ENCODE peak calls at places on chromosome 18, in four cellular contexts. F is GM12878, V is H1, J is HepG2. E is an unnamed sample.

GRCh38 chr18:48296581-48296980 is 112.6 kb downstream of the ZBTB7C start:
- DNase-seq in F (no peak), V (no peak), J (no peak), E (no peak)

GRCh38 chr18:11976882-11977281 is 4.4 kb upstream of the IMPA2 start:
- DNase-seq in F (no peak), V (no peak), J (no peak), E (no peak)

GRCh38 chr18:48330016-48330991 is 78.9 kb downstream of the ZBTB7C start:
- DNase-seq in F (no peak), V (no peak), J (no peak), E (no peak)

GRCh38 chr18:2984703-2985261 is 28.2 kb downstream of the LPIN2 start:
- DNase-seq in F (no peak), V (no peak), J (peak; percentile 96), E (no peak)

GRCh38 chr18:73859998-73860397 is 287.6 kb downstream of the FBXO15 start:
- DNase-seq in F (no peak), V (no peak), J (no peak), E (no peak)

GRCh38 chr18:12048010-12048826 is 45.4 kb upstream of the ANKRD62 start:
- DNase-seq in F (no peak), V (peak; percentile 84), J (no peak), E (no peak)

GRCh38 chr18:5414546-5414945 is 119.0 kb upstream of the ZBTB14 start:
- DNase-seq in F (no peak), V (no peak), J (no peak), E (peak; percentile 23)

GRCh38 chr18:42108071-42108470 is 153.0 kb downstream of the PIK3C3 start:
- DNase-seq in F (no peak), V (no peak), J (no peak), E (no peak)

GRCh38 chr18:3453540-3454364 is 3.8 kb downstream of the TGIF1 start:
- DNase-seq in F (no peak), V (no peak), J (peak; percentile 96), E (no peak)

GRCh38 chr18:1011342-1011741 is 106.7 kb downstream of the ADCYAP1 start:
- DNase-seq in F (no peak), V (no peak), J (no peak), E (no peak)

GRCh38 chr18:21484851-21485636 is 115.5 kb downstream of the ESCO1 start:
- DNase-seq in F (no peak), V (no peak), J (no peak), E (no peak)

GRCh38 chr18:2780750-2781149 is 66.1 kb upstream of the EMILIN2 start:
- DNase-seq in F (no peak), V (no peak), J (no peak), E (no peak)

GRCh38 chr18:13613591-13614317 is 112.6 kb downstream of the FAM210A start:
- DNase-seq in F (no peak), V (no peak), J (no peak), E (no peak)

GRCh38 chr18:429030-429429 is 71.5 kb downstream of the COLEC12 start:
- DNase-seq in F (no peak), V (no peak), J (no peak), E (no peak)

GRCh38 chr18:22324191-22325131 is 93.3 kb downstream of the CTAGE1 start:
- DNase-seq in F (no peak), V (peak; percentile 67), J (no peak), E (no peak)

GRCh38 chr18:51235011-51235789 is 37.7 kb upstream of the MEX3C start:
- DNase-seq in F (no peak), V (no peak), J (no peak), E (no peak)

GRCh38 chr18:37565138-37565984 is at the start of gene CELF4:
- DNase-seq in F (no peak), V (peak; percentile 77), J (no peak), E (no peak)

GRCh38 chr18:5975111-5975622 is 79.8 kb upstream of the TMEM200C start:
- DNase-seq in F (peak; percentile 87), V (no peak), J (no peak), E (no peak)

GRCh38 chr18:79509536-79509930 is 113.8 kb downstream of the NFATC1 start:
- DNase-seq in F (no peak), V (no peak), J (no peak), E (no peak)

GRCh38 chr18:9619545-9619944 is 5.2 kb upstream of the PPP4R1 start:
- DNase-seq in F (no peak), V (no peak), J (no peak), E (no peak)

GRCh38 chr18:22175326-22175725 is 5.9 kb downstream of the GATA6 start:
- DNase-seq in F (no peak), V (no peak), J (peak; percentile 92), E (no peak)

GRCh38 chr18:38790303-38790702 is 1224.7 kb upstream of the CELF4 start:
- DNase-seq in F (no peak), V (peak; percentile 47), J (peak; percentile 2), E (no peak)

GRCh38 chr18:60910534-60910933 is 422.7 kb upstream of the CDH20 start:
- DNase-seq in F (no peak), V (no peak), J (no peak), E (no peak)

GRCh38 chr18:10892801-10893595 is 256.4 kb downstream of the PIEZO2 start:
- DNase-seq in F (no peak), V (no peak), J (peak; percentile 73), E (no peak)

GRCh38 chr18:39825485-39825884 is 2129.5 kb upstream of the PIK3C3 start:
- DNase-seq in F (no peak), V (no peak), J (no peak), E (no peak)

GRCh38 chr18:9147440-9148238 is 11.1 kb downstream of the ANKRD12 start:
- DNase-seq in F (peak; percentile 53), V (no peak), J (peak; percentile 72), E (peak; percentile 6)

GRCh38 chr18:23964282-23965238 is 50.0 kb upstream of the TTC39C start:
- DNase-seq in F (no peak), V (peak; percentile 45), J (no peak), E (no peak)

GRCh38 chr18:23968638-23969037 is 45.9 kb upstream of the TTC39C start:
- DNase-seq in F (no peak), V (no peak), J (no peak), E (no peak)

GRCh38 chr18:23966909-23967308 is 47.6 kb upstream of the TTC39C start:
- DNase-seq in F (no peak), V (no peak), J (no peak), E (no peak)

GRCh38 chr18:23969664-23970063 is 44.9 kb upstream of the TTC39C start:
- DNase-seq in F (no peak), V (no peak), J (no peak), E (no peak)

GRCh38 chr18:23967321-23968089 is 47.0 kb upstream of the TTC39C start:
- DNase-seq in F (peak; percentile 53), V (no peak), J (no peak), E (no peak)
- TF ChIP-seq SUZ12 in F (no peak), V (no peak), J (no peak), E (no peak)

DNA sequence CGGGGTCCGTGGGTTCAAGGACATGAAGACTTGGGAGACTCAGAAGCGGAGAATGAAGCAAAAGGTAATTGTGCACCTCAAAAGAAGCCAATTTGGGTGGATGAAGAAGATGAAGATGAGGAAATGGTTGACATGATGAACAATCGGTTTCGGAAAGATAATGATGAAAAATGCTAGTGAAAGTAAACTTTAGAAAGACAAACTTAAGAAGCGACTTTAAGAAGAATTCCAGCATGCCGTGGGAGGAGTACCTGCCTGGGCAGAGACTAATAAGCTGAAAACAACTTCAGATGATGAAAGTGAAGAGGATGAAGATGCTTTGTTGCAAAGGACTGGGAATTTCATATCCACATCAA is 43.5 kb downstream of the PSTPIP2 start:
- DNase-seq in F (no peak), V (no peak), J (no peak), E (no peak)
- H3K9ac ChIP-seq in F (no peak overlapping the region), V (no peak overlapping the region), J (no peak overlapping the region), E (no peak overlapping the region)

DNA sequence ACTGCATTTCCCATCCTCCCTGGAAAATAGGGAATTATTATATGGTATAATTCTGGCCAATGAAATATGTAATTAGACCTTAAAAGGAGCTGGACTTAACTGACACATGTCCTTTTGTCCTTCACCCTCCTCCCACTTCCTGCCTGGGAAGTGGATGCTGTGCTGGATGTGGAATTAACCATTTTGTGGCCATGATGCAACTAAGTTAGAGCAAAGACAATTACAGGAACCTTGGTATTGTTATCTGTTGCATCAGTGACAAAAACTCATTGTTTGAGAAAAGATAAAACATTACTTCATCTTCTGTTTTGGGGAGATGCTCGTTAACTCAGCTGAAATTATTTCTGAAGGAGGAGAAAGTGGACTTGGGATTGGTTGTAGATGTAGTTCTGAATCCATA is 227.7 kb upstream of the BOD1L2 start:
- DNase-seq in F (no peak), V (no peak), J (no peak), E (no peak)
- H3K36me3 ChIP-seq in F (no peaks in the 10 kb centered on the region), V (no peaks in the 10 kb centered on the region), J (no peaks in the 10 kb centered on the region), E (no peaks in the 10 kb centered on the region)

GRCh38 chr18:35580748-35581534 is 599 bp upstream of the GALNT1 start:
- DNase-seq in F (no peak), V (peak; percentile 72), J (peak; percentile 23), E (peak; percentile 27)
- TF ChIP-seq SUZ12 in F (no peak), V (no peak), J (no peak), E (no peak)

GRCh38 chr18:59719533-59720325 is 22.5 kb upstream of the CCBE1 start:
- DNase-seq in F (no peak), V (no peak), J (no peak), E (no peak)
- H3K9ac ChIP-seq in F (no peak overlapping the region), V (no peak overlapping the region), J (no peak overlapping the region), E (no peak overlapping the region)